ENCODE peak calls at places on chromosomes 16 and 17, in eight cellular contexts. P is colonic mucosa, K is keratinocyte, V is HFF-Myc, O is suprapubic skin, R is fibroblast of lung, U is body of pancreas, X is choroid plexus epithelial cell. A is an unnamed sample.
A peak's percentile ranks its signal among the peaks of the same experiment; 100 is the strongest.

GRCh38 chr17:66580178-66580577 is 254.7 kb upstream of the CACNG5 start:
- DNase-seq in P (peak; percentile 29), K (no peak), V (peak; percentile 25), O (no peak), R (peak; percentile 58), U (peak; percentile 19), X (peak; percentile 80), A (peak; percentile 28)

GRCh38 chr16:64094992-64095579 is 1026.8 kb downstream of the CDH11 start:
- DNase-seq in P (no peak), K (no peak), V (no peak), O (no peak), R (peak; percentile 58), U (no peak), X (peak; percentile 53), A (peak; percentile 51)

GRCh38 chr16:67963325-67964321 is 4.8 kb downstream of the SLC12A4 start:
- DNase-seq in P (no peak), K (no peak), V (no peak), O (peak; percentile 65), R (no peak), U (no peak), X (peak; percentile 26), A (no peak)

GRCh38 chr17:50466371-50467113 is 2.1 kb downstream of the CHAD start:
- DNase-seq in P (peak; percentile 88), K (no peak), V (no peak), O (no peak), R (no peak), U (no peak), X (no peak), A (no peak)

GRCh38 chr16:50924759-50925545 is 183.1 kb downstream of the CYLD start:
- DNase-seq in P (no peak), K (peak; percentile 41), V (no peak), O (no peak), R (no peak), U (no peak), X (no peak), A (no peak)

GRCh38 chr16:1871974-1872635 is at the start of gene MEIOB:
- DNase-seq in P (peak; percentile 63), K (no peak), V (no peak), O (peak; percentile 76), R (no peak), U (peak; percentile 58), X (peak; percentile 19), A (no peak)

GRCh38 chr16:16146380-16147315 is 76.6 kb downstream of the ABCC6 start:
- DNase-seq in P (no peak), K (no peak), V (no peak), O (no peak), R (no peak), U (no peak), X (no peak), A (no peak)

GRCh38 chr17:5184284-5184683 is 7.4 kb downstream of the ZNF594 start:
- DNase-seq in P (no peak), K (no peak), V (no peak), O (no peak), R (no peak), U (no peak), X (no peak), A (no peak)

GRCh38 chr17:80889897-80890550 is 101.6 kb upstream of the CHMP6 start:
- DNase-seq in P (no peak), K (no peak), V (no peak), O (no peak), R (no peak), U (no peak), X (no peak), A (no peak)

GRCh38 chr17:61128671-61129115 is 270.9 kb upstream of the TBX2 start:
- DNase-seq in P (no peak), K (no peak), V (no peak), O (no peak), R (no peak), U (no peak), X (peak; percentile 48), A (peak; percentile 91)

GRCh38 chr17:74750327-74751069 is 2.1 kb downstream of the NHERF1 start:
- DNase-seq in P (peak; percentile 64), K (no peak), V (no peak), O (no peak), R (no peak), U (peak; percentile 93), X (no peak), A (no peak)
- TF ChIP-seq CTCF in P (no peak), K (no peak), V (no peak), O (no peak), R (no peak), U (no peak), X (no peak), A (no peak)

GRCh38 chr17:1574697-1575471 is 12.3 kb upstream of the PITPNA start:
- DNase-seq in P (no peak), K (no peak), V (no peak), O (no peak), R (no peak), U (peak; percentile 28), X (no peak), A (no peak)
- H3K4me3 ChIP-seq in P (no peak overlapping the region), K (no peak overlapping the region), V (no peak overlapping the region), O (peak overlapping the region; percentile 8), R (no peak overlapping the region), U (no peak overlapping the region), X (no peak overlapping the region), A (no peak overlapping the region)

GRCh38 chr16:89334988-89335802 is 117.7 kb downstream of the ZNF778 start:
- DNase-seq in P (no peak), K (no peak), V (no peak), O (no peak), R (no peak), U (no peak), X (no peak), A (no peak)
- TF ChIP-seq CTCF in P (no peak), K (no peak), V (no peak), O (no peak), R (no peak), U (no peak), X (peak; percentile 33), A (peak; percentile 8)

DNA sequence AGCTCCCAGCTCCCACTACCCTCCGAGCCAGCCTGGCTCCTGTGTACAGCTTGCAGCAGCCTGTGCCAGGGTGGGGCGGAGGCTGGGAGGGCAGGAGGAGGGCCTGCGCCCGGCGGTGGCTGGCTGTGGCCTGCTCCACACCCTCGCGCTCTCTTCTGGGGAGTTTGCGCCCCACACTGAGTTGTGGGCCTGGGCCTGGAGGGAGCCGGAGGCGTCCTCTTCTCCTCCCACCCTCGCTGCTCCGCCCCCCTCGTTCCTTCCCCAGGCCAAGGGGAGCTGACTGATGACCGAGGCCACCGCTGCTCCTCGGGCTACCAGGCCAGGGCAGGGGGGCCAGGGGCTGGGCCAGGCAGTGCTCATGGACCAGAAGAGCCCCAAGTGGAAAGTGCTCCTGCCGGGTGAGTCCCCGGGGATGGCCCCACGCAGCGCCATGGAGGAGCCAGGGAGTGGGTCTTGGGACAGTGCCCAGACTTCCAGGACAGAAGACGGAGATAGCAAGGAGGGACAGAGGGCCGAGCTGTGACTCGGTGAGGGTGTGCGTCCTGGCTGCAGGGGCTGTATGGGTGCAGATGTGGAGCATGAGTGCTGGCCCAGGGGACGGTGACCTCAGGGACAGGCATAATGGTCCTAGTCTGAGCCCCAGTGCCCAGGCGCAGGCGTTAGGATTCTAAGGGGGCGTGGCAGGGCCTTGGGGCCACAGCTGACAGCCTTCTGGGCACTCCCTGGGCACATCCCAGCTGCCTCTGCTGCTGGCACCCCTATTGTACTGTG is 242.1 kb upstream of the GSE1 start:
- DNase-seq in P (peak; percentile 88), K (no peak), V (no peak), O (no peak), R (peak; percentile 42), U (no peak), X (no peak), A (no peak)
- H3K4me3 ChIP-seq in P (no peak overlapping the region), K (no peak overlapping the region), V (no peak overlapping the region), O (peak overlapping the region; percentile 45), R (peak overlapping the region; percentile 10), U (no peak overlapping the region), X (no peak overlapping the region), A (no peak overlapping the region)

GRCh38 chr16:3131755-3132377 is 3.0 kb upstream of the ZNF213 start:
- DNase-seq in P (peak; percentile 44), K (no peak), V (no peak), O (no peak), R (peak; percentile 25), U (peak; percentile 45), X (peak; percentile 58), A (peak; percentile 41)
- TF ChIP-seq CTCF in P (peak; percentile 31), K (peak; percentile 84), V (peak; percentile 68), O (no peak), R (peak; percentile 60), U (peak; percentile 10), X (peak; percentile 78), A (peak; percentile 55)

DNA sequence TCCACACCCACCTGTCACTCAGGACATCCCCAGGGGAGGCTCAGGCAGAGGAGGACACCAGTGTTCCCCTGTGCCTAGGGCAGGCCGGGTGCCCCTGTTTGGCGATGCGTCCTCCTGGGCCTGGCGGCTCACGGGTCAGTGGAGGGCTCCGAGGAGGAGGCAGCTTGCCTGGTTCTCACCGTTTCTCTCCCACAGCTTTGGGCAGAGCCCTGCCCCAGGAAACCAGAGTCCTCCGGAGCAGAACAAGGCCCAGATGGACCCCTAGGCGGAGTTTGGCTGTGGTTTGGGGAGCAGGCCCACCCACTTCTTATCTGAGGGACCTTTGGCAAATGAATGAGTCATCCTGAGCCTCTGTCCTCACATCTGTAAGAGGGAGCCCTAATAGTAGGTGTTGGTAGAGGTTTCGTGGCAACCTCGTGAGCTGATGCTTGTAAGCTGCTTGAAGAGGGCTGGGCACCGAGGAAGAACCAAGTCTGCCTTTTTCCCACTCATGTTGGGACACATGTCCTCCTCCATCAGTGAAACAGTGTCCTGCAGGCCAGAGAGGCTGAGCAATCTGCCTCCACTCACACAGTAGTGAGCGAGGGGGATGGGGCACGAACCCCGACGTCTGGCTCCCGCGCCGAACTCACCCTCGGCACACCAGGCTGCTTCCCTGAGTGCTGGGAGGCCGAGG is 247.0 kb upstream of the CIBAR2 start:
- DNase-seq in P (no peak), K (no peak), V (no peak), O (no peak), R (peak; percentile 52), U (no peak), X (peak; percentile 81), A (peak; percentile 31)
- H3K4me3 ChIP-seq in P (no peak overlapping the region), K (no peak overlapping the region), V (no peak overlapping the region), O (no peak overlapping the region), R (no peak overlapping the region), U (no peak overlapping the region), X (no peak overlapping the region), A (no peak overlapping the region)

DNA sequence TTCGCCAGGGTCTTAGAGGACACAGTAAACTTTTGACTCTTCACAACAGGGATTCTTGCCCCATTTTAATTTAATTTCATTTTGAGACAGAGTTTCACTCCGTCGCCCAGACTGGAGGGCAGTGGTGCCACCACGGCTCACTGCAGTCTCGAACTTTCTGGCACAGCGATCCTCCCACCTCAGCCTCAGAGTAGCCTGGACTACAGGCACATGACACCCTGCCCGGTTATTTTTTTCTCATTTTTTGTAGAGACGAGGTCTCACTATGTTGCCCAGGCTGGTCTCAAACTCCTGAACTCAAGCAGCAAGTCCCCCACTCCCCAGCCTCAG is 329 bp upstream of the NLE1 start:
- DNase-seq in P (no peak), K (no peak), V (no peak), O (no peak), R (no peak), U (no peak), X (no peak), A (no peak)
- TF ChIP-seq CTCF in P (no peak), K (no peak), V (no peak), O (no peak), R (no peak), U (no peak), X (no peak), A (no peak)

A was measured in fibroblast of mammary gland.